ENCODE peak calls at places on chromosomes 7 and 10, in seven cellular contexts. Y is adrenal gland, A is GM12878, Z is HepG2, P is spleen, G is right lobe of liver, V is heart left ventricle. E is an unnamed sample.

GRCh38 chr7:17236161-17236560 is 62.3 kb upstream of the AHR start:
- DNase-seq in P (no peak), A (no peak), V (no peak), Z (no peak), Y (no peak), G (no peak), E (no peak)

GRCh38 chr7:16431646-16432424 is 10.5 kb upstream of the CRPPA start:
- DNase-seq in P (no peak), Y (no peak), V (no peak), G (no peak), Z (peak), A (no peak), E (no peak)

GRCh38 chr7:140595468-140596147 is 45.0 kb downstream of the DENND2A start:
- DNase-seq in Z (peak), A (no peak), V (no peak), P (peak), Y (no peak), G (no peak), E (no peak)

GRCh38 chr7:139559364-139560105 is 36.0 kb downstream of the CLEC2L start:
- DNase-seq in V (no peak), Z (no peak), G (no peak), P (peak), A (no peak), Y (no peak), E (no peak)

GRCh38 chr10:114246679-114247305 is 7.7 kb downstream of the VWA2 start:
- DNase-seq in A (no peak), Y (no peak), P (no peak), V (no peak), Z (no peak), G (no peak), E (no peak)

GRCh38 chr10:62616885-62617635 is 187.5 kb upstream of the ADO start:
- DNase-seq in Y (no peak), Z (no peak), P (no peak), V (no peak), A (no peak), G (no peak), E (no peak)

GRCh38 chr7:19621740-19622139 is 87.1 kb downstream of the POLR1F start:
- DNase-seq in G (no peak), Y (no peak), A (no peak), Z (no peak), V (no peak), P (no peak), E (no peak)

GRCh38 chr7:83947260-83947659 is 247.3 kb downstream of the SEMA3A start:
- DNase-seq in Y (peak), G (no peak), Z (peak), P (no peak), A (no peak), V (no peak), E (no peak)

GRCh38 chr7:149772821-149773425 is 465 bp downstream of the ZNF467 start:
- DNase-seq in G (peak), Z (no peak), P (peak), Y (peak), V (peak), A (no peak), E (no peak)

GRCh38 chr10:95305606-95306385 is 15.0 kb upstream of the PDLIM1 start:
- DNase-seq in A (no peak), Y (no peak), P (no peak), Z (no peak), G (no peak), V (no peak), E (no peak)

GRCh38 chr10:46080886-46081285 is 34.8 kb upstream of the MSMB start:
- DNase-seq in G (no peak), V (no peak), A (no peak), P (no peak), Z (no peak), Y (no peak), E (no peak)

GRCh38 chr10:107072786-107073185 is 91.7 kb downstream of the SORCS1 start:
- DNase-seq in A (no peak), G (no peak), Z (no peak), V (no peak), Y (no peak), P (no peak), E (no peak)

GRCh38 chr10:91684841-91685240 is 52.0 kb upstream of the PPP1R3C start:
- DNase-seq in G (no peak), Y (no peak), V (no peak), A (no peak), P (no peak), Z (no peak), E (no peak)

DNA sequence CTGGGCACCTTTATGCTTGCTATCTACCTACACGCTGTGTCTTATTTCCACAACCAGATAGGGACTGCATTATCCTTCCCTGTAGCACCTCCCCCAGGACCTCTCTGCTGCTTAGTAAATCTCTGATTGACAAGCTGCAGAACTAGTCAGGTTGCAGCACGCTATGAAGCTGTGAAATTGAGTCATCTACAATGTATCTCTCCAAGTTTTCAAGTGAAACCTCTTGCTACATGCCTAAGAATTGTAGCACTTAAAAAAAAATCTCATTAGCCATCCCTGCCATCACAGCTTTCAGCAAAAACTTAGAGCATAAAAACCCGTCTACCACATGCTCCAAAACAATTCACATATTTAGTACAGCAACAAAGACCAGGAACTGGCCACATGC is 69.7 kb upstream of the FGFR2 start:
- DNase-seq in Z (no peak), G (no peak), Y (no peak), P (no peak), A (no peak), V (no peak), E (peak)
- H3K27ac ChIP-seq in Z (no peak), G (no peak), Y (peak), P (no peak), A (no peak), V (no peak), E (peak)

GRCh38 chr10:42973870-42974692 is 102.8 kb upstream of the RET start:
- DNase-seq in A (no peak), G (peak), Y (no peak), Z (no peak), V (peak), P (peak), E (peak)

GRCh38 chr10:42974693-42975002 is 102.2 kb upstream of the RET start:
- DNase-seq in P (peak), G (peak), Z (no peak), V (peak), Y (no peak), A (no peak), E (no peak)

GRCh38 chr10:42971251-42971599 is 105.6 kb upstream of the RET start:
- DNase-seq in G (peak), Y (no peak), V (no peak), P (no peak), Z (no peak), A (no peak), E (no peak)

GRCh38 chr10:42973411-42973810 is 103.5 kb upstream of the RET start:
- DNase-seq in Y (no peak), P (no peak), V (peak), Z (no peak), A (no peak), G (no peak), E (no peak)

DNA sequence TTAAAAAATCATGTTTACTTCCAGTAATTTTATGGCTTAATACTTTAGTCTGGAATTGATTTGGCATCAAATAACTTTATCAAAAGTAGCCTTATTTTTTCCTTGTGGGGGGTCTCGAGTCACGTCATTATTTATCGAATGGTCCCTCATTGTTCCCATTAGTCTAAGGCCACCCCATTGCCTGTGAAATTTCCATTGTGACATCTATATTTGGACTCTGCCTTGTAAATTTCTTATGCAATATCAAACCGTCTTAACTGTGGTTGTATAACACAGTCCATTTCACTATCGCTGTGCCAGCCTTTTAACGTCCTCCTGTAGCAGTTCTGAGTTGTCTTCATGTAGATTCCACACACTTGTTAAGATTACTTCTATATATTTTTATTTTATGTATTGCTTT is 103.9 kb upstream of the RET start:
- DNase-seq in Y (no peak), G (no peak), A (no peak), Z (no peak), V (no peak), P (no peak), E (no peak)
- TF ChIP-seq POLR2A in Y (no peak), G (no peak), A (no peak), Z (no peak), V (no peak), P (no peak), E (no peak)

DNA sequence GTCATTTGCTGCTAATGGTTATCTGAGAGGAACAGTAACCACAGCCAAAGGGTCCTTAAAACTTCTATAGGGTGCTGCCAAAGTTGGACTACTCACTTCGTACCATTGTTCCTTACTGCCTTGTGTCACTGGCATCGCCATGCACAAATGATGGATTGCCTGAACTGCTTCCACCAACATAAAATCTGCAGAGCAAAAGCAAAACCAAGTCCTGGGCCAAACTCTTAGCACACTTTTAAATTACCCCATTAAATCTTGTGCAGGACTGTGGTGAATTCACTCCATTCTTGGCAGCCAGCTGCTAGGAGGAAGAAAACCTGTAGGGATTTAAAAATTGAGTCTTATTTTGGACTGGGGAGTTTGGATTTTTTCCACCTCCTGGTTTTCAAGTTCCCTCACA is 646.9 kb downstream of the SORCS3 start:
- DNase-seq in A (no peak), P (no peak), V (no peak), G (no peak), Z (no peak), Y (no peak), E (no peak)
- H3K27ac ChIP-seq in A (no peak), P (no peak), V (no peak), G (no peak), Z (no peak), Y (no peak), E (no peak)

GRCh38 chr10:43605850-43606322 is 352 bp upstream of the ZNF485 start:
- DNase-seq in G (no peak), Z (no peak), P (no peak), Y (no peak), V (no peak), A (no peak), E (no peak)

GRCh38 chr10:43610636-43611035 is 4.4 kb downstream of the ZNF485 start:
- DNase-seq in P (no peak), Z (no peak), V (no peak), A (no peak), G (no peak), Y (no peak), E (no peak)

GRCh38 chr10:43607199-43607573 is 948 bp downstream of the ZNF485 start:
- DNase-seq in A (no peak), Z (no peak), V (no peak), G (no peak), Y (no peak), P (no peak), E (no peak)

GRCh38 chr10:43606323-43607198 is at the start of gene ZNF485:
- DNase-seq in G (peak), P (peak), Z (peak), A (no peak), V (peak), Y (peak), E (peak)
- TF ChIP-seq POLR2A in G (peak), P (no peak), Z (peak), A (peak), V (no peak), Y (peak), E (no peak)

GRCh38 chr10:85319826-85320225 is 991.4 kb downstream of the CCSER2 start:
- DNase-seq in G (no peak), Z (no peak), Y (peak), V (peak), P (no peak), A (no peak), E (no peak)
- H3K27ac ChIP-seq in G (no peak), Z (no peak), Y (no peak), V (no peak), P (no peak), A (no peak), E (no peak)

E was measured in uterus.